ENCODE peak calls at places on chromosomes 7 and 10, in five cellular contexts. W is AG04449, P is WERI-Rb-1, K is MM.1S, R is NT2/D1. I is an unnamed sample.
A peak's percentile ranks its signal among the peaks of the same experiment; 100 is the strongest.

GRCh38 chr7:112014347-112014746 is 191.9 kb downstream of the DOCK4 start:
- DNase-seq in W (no peak), P (no peak), K (no peak), R (no peak), I (no peak)

GRCh38 chr7:111841596-111842209 is 279.4 kb upstream of the IMMP2L start:
- DNase-seq in W (peak; percentile 7), P (no peak), K (no peak), R (no peak), I (no peak)

GRCh38 chr10:126905776-126906703 is 812 bp downstream of the DOCK1 start:
- DNase-seq in W (no peak), P (no peak), K (no peak), R (no peak), I (peak; percentile 56)

GRCh38 chr7:26097837-26098668 is 53.9 kb upstream of the NFE2L3 start:
- DNase-seq in W (no peak), P (no peak), K (no peak), R (no peak), I (no peak)

GRCh38 chr10:116403740-116404250 is 23.9 kb upstream of the PNLIPRP3 start:
- DNase-seq in W (no peak), P (peak; percentile 56), K (no peak), R (no peak), I (no peak)

GRCh38 chr7:155995183-155995612 is 182.9 kb upstream of the SHH start:
- DNase-seq in W (no peak), P (no peak), K (no peak), R (no peak), I (no peak)

GRCh38 chr10:14556285-14556956 is 218.3 kb downstream of the FAM107B start:
- DNase-seq in W (no peak), P (no peak), K (peak; percentile 97), R (no peak), I (no peak)

GRCh38 chr10:454860-455259 is 234.6 kb downstream of the DIP2C start:
- DNase-seq in W (peak; percentile 66), P (no peak), K (no peak), R (no peak), I (peak; percentile 64)

GRCh38 chr10:112229096-112229495 is 45.5 kb upstream of the GPAM start:
- DNase-seq in W (no peak), P (no peak), K (no peak), R (no peak), I (no peak)

GRCh38 chr7:151550601-151551286 is 31.0 kb upstream of the RHEB start:
- DNase-seq in W (peak; percentile 67), P (no peak), K (no peak), R (no peak), I (no peak)

GRCh38 chr7:80136276-80137045 is 1.8 kb downstream of the GNAI1 start:
- DNase-seq in W (peak; percentile 34), P (no peak), K (no peak), R (no peak), I (no peak)

GRCh38 chr10:6721480-6721879 is 141.4 kb upstream of the PRKCQ start:
- DNase-seq in W (peak; percentile 90), P (no peak), K (no peak), R (no peak), I (peak; percentile 80)

GRCh38 chr10:71737356-71738172 is 18.0 kb upstream of the C10orf105 start:
- DNase-seq in W (no peak), P (no peak), K (no peak), R (no peak), I (no peak)

GRCh38 chr10:97016728-97017473 is 168.9 kb downstream of the SLIT1 start:
- DNase-seq in W (no peak), P (no peak), K (peak; percentile 78), R (no peak), I (no peak)

GRCh38 chr10:114544045-114544659 is 113.9 kb downstream of the ABLIM1 start:
- DNase-seq in W (no peak), P (no peak), K (peak; percentile 83), R (no peak), I (no peak)

GRCh38 chr10:124255556-124255955 is 162.2 kb upstream of the CHST15 start:
- DNase-seq in W (no peak), P (no peak), K (no peak), R (no peak), I (no peak)

GRCh38 chr10:121375201-121375600 is 223.0 kb downstream of the FGFR2 start:
- DNase-seq in W (no peak), P (no peak), K (no peak), R (no peak), I (no peak)

GRCh38 chr10:117413928-117414618 is 38.8 kb upstream of the PDZD8 start:
- DNase-seq in W (no peak), P (no peak), K (no peak), R (no peak), I (peak; percentile 75)

GRCh38 chr7:158815471-158816128 is 13.7 kb downstream of the ESYT2 start:
- DNase-seq in W (no peak), P (no peak), K (no peak), R (no peak), I (no peak)

GRCh38 chr10:118562877-118563276 is 32.6 kb downstream of the PRLHR start:
- DNase-seq in W (no peak), P (no peak), K (no peak), R (no peak), I (no peak)

GRCh38 chr7:30804078-30804661 is 33.0 kb downstream of the MINDY4 start:
- DNase-seq in W (peak; percentile 83), P (no peak), K (no peak), R (no peak), I (peak; percentile 46)

GRCh38 chr10:127908106-127908957 is 1.4 kb downstream of the PTPRE start:
- DNase-seq in W (no peak), P (no peak), K (no peak), R (no peak), I (peak; percentile 79)

GRCh38 chr7:106111671-106112117 is 418 bp downstream of the SYPL1 start:
- DNase-seq in W (no peak), P (no peak), K (no peak), R (no peak), I (peak; percentile 68)

GRCh38 chr7:111919690-111920179 is 286.5 kb downstream of the DOCK4 start:
- DNase-seq in W (no peak), P (no peak), K (no peak), R (no peak), I (no peak)

GRCh38 chr10:30821994-30822692 is 192.6 kb upstream of the LYZL2 start:
- DNase-seq in W (no peak), P (no peak), K (no peak), R (no peak), I (no peak)

GRCh38 chr10:132639470-132639869 is 101.9 kb downstream of the INPP5A start:
- DNase-seq in W (no peak), P (no peak), K (no peak), R (no peak), I (no peak)

GRCh38 chr10:132634947-132635271 is 97.3 kb downstream of the INPP5A start:
- DNase-seq in W (no peak), P (no peak), K (no peak), R (no peak), I (no peak)

GRCh38 chr10:132636358-132636757 is 98.8 kb downstream of the INPP5A start:
- DNase-seq in W (no peak), P (peak; percentile 3), K (no peak), R (no peak), I (no peak)

GRCh38 chr10:132638130-132638515 is 100.5 kb downstream of the INPP5A start:
- DNase-seq in W (no peak), P (no peak), K (no peak), R (no peak), I (no peak)

DNA sequence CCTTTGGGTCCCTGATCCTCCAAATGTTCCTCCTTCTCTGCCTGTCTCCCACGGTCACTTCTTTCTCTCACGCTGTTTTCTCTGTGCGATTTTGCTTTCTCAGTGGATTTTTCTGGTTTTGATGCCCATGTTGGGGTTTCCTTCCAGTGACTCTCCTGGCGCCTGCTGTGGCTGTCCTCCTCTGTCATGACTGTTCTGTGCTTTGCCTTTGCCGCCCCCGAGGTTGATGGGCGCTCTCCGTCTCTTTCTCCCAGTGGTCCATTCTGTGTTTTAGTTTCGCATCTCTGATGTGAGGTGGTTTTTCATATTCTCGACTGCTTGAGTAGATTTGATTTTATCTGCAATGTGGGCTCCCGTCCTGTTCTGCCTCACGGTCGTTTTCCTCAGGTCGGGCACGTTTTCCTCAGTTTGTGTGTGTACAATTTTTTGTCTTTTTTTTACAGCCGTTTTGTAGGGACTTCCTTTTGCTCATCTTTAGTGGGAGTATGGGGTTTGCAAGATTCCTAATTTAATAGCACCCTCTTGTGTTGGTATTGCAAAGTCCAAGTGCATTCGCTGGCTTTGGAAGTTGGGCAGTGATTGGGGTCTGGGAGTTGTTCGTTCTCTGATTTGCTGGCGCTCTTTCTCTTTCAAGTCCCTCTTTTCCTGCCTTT is 100.0 kb downstream of the INPP5A start:
- DNase-seq in W (no peak), P (peak; percentile 26), K (peak; percentile 31), R (peak; percentile 40), I (no peak)
- H3K4me3 ChIP-seq in W (no peak overlapping the region), P (no peak overlapping the region), K (no peak overlapping the region), R (no peak overlapping the region), I (no peak overlapping the region)

DNA sequence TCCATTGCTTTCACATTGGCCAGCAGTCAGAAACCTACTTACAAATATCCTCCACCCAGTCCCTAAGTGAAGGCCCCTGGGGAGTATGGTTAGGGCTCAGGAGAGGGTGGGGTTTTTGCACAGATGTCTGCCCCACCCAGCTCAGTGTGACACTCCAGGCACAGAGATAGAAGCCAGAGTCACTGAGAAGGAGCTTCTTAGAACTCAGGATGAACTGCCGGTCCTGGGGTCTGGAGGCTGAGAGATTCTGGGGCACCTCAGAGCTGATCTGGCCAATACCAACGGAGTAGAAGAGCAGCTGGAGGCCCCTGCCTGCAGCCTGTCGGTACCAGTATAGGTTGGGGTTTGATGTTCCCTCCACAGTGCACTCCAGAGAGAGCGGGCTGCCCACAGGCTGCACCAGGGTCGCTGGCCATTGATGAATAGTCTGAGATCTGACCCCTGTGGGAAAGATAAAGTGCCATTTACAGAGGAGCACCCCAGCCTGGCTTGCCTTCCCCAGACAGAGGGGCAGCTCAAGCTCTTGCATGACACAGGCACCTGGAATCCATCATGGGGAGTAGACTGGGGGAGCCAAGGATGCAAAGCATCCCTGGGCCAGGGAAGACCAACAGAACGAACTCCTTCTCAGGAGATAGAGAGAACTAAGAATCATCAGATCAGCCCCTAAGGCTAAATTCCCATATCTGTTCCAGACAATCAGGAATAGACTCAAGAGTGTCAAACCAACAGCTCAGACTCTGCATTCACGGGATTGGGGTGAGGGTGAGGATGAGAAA is 41.9 kb downstream of the PRSS2 start:
- DNase-seq in W (no peak), P (no peak), K (no peak), R (no peak), I (no peak)
- H3K4me3 ChIP-seq in W (no peak overlapping the region), P (no peak overlapping the region), K (no peak overlapping the region), R (no peak overlapping the region), I (no peak overlapping the region)

GRCh38 chr10:29703276-29703675 is 68.5 kb upstream of the SVIL start:
- DNase-seq in W (no peak), P (no peak), K (no peak), R (no peak), I (no peak)
- H3K4me3 ChIP-seq in W (no peak overlapping the region), P (no peak overlapping the region), K (no peak overlapping the region), R (no peak overlapping the region), I (no peak overlapping the region)

DNA sequence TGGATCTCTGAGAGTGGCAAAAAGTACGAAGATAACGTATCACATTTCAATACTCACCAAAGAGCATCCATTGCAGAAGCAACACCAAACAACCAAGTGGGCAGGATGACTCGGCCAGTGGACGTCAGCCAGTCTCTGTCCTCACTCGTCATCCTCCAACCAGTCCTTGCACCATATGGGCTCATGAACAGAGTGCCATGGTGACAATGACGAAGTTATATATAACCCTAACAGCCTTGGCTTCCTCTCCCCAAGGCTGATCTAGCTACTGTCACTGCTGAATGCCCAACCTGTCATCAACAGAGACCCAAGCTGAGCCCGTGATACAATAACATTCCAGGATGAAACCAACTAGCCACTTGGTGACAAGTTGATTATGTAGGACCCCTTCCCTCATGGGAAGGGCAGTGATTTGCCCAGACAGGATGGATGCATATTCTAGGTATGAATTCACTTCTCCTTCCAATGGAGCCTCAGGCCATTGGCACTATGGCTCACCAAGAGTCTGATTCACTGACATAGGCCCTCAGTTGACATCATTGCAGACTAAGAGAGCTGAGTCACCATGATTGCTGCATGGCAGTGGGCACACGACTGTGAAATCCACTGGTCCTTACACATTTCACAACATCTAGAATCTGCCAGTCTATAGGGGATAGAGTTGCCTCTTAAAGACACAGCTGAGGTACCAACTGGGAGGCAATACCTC is 26.3 kb upstream of the PPIF start:
- DNase-seq in W (no peak), P (no peak), K (no peak), R (no peak), I (peak; percentile 89)
- H3K4me3 ChIP-seq in W (no peak overlapping the region), P (no peak overlapping the region), K (no peak overlapping the region), R (no peak overlapping the region), I (no peak overlapping the region)